ENCODE peak calls at places on chromosomes 11 and 22, in nine cellular contexts. Z is colonic mucosa, Y is GM13976, N is GM06990, A is BJ, O is WTC11, P is type B pancreatic cell, I is HepG2, R is endothelial cell. B is an unnamed sample.

GRCh38 chr22:40002935-40003715 is 8.4 kb downstream of the FAM83F start:
- DNase-seq in N (no peak), Y (no peak), I (no peak), A (no peak), Z (no peak), P (no peak), R (no peak), O (no peak), B (no peak)

GRCh38 chr11:116217006-116217405 is 555.8 kb downstream of the BUD13 start:
- DNase-seq in P (no peak), I (peak; percentile 34), R (peak; percentile 70), N (no peak), Y (no peak), Z (peak; percentile 49), O (peak; percentile 75), A (no peak), B (no peak)

GRCh38 chr22:20956258-20957117 is 10.6 kb upstream of the AIFM3 start:
- DNase-seq in Y (no peak), A (no peak), I (peak; percentile 53), Z (peak; percentile 89), O (peak; percentile 61), P (no peak), R (no peak), N (no peak), B (peak; percentile 23)

GRCh38 chr11:107468596-107468995 is 11.0 kb upstream of the CWF19L2 start:
- DNase-seq in Y (no peak), O (no peak), R (no peak), P (no peak), I (no peak), N (no peak), A (no peak), Z (no peak), B (no peak)

GRCh38 chr22:29873943-29874342 is 9.0 kb upstream of the MTMR3 start:
- DNase-seq in N (no peak), O (no peak), Z (no peak), R (no peak), P (no peak), A (no peak), I (no peak), Y (no peak), B (no peak)

GRCh38 chr11:26418391-26418790 is 86.5 kb downstream of the ANO3 start:
- DNase-seq in R (no peak), P (no peak), N (no peak), I (no peak), A (no peak), O (no peak), Y (no peak), Z (no peak), B (no peak)

GRCh38 chr11:23112987-23113886 is 253.0 kb upstream of the CCDC179 start:
- DNase-seq in N (no peak), R (peak; percentile 33), A (no peak), O (peak; percentile 21), I (peak; percentile 69), P (no peak), Z (peak; percentile 87), Y (peak; percentile 30), B (peak; percentile 31)

GRCh38 chr11:35061516-35062440 is 77.2 kb upstream of the CD44 start:
- DNase-seq in I (no peak), A (no peak), Z (no peak), O (no peak), R (no peak), N (no peak), P (no peak), Y (no peak), B (no peak)

GRCh38 chr22:27720860-27721259 is 80.7 kb downstream of the MN1 start:
- DNase-seq in I (no peak), A (no peak), Z (no peak), O (no peak), P (no peak), R (no peak), Y (no peak), N (no peak), B (no peak)

GRCh38 chr11:86919557-86920210 is 35.5 kb downstream of the FZD4 start:
- DNase-seq in I (peak; percentile 43), O (peak; percentile 15), N (no peak), Y (peak; percentile 45), R (peak; percentile 34), A (no peak), P (no peak), Z (no peak), B (peak; percentile 55)

GRCh38 chr22:40325315-40325714 is 21.0 kb upstream of the ADSL start:
- DNase-seq in A (no peak), I (no peak), R (no peak), N (no peak), Y (no peak), Z (no peak), O (no peak), P (no peak), B (peak; percentile 61)

GRCh38 chr22:18085188-18085587 is 7.4 kb downstream of the PEX26 start:
- DNase-seq in Z (peak; percentile 77), A (no peak), N (no peak), O (no peak), I (no peak), Y (no peak), R (no peak), P (no peak), B (no peak)

GRCh38 chr11:26896716-26897115 is 97.2 kb upstream of the FIBIN start:
- DNase-seq in Y (no peak), A (peak; percentile 49), N (no peak), I (no peak), R (no peak), P (no peak), Z (no peak), O (no peak), B (no peak)

GRCh38 chr22:34390400-34390799 is 470.1 kb upstream of the LARGE1 start:
- DNase-seq in R (no peak), P (no peak), Z (no peak), N (no peak), O (peak; percentile 14), I (no peak), Y (no peak), A (no peak), B (no peak)

GRCh38 chr11:20443596-20443995 is 56.1 kb downstream of the PRMT3 start:
- DNase-seq in I (peak; percentile 5), A (no peak), Y (no peak), Z (no peak), N (no peak), R (no peak), O (no peak), P (no peak), B (no peak)

DNA sequence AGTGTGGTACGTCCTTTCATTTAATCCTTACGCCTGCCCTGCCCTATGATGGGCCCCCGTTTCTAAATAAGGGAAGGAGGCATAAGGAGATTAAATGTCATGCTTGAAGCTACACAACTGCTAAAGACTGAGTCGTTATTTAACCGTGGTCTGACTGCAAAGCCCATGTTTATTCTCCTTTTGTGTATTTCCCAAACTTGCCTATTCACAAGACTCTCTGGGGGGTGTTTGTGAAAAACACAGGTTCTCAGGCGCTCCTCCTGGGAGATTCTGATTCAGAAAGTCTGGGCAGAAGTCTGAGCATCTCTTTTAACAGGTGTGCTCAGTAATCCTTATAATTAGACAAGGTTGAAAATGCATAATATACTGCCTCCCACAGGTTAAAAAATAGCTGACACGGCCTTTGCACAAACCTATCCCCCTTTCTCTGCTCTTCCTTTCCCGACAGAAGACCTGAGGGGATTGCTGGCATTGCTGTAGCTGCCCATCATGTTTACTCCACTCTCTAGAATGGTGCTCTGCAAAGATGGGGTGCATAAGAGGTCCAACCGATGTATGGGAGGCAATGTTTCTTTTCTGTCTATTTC is 56.4 kb upstream of the ZBTB44 start:
- DNase-seq in R (no peak), N (no peak), P (peak; percentile 7), O (no peak), Y (peak; percentile 40), A (no peak), Z (no peak), I (no peak), B (peak; percentile 38)
- TF ChIP-seq CTCF in R (no peak), N (peak; percentile 15), P (no peak), O (no peak), Y (peak; percentile 6), A (no peak), Z (no peak), I (peak; percentile 40), B (peak; percentile 32)

GRCh38 chr11:108887436-108888238 is 222.8 kb downstream of the DDX10 start:
- DNase-seq in R (no peak), P (no peak), Y (no peak), A (peak; percentile 53), N (no peak), I (no peak), O (no peak), Z (no peak), B (no peak)

GRCh38 chr11:108891143-108891542 is 226.3 kb downstream of the DDX10 start:
- DNase-seq in P (no peak), Z (no peak), O (no peak), N (no peak), A (no peak), Y (no peak), I (no peak), R (no peak), B (no peak)

GRCh38 chr11:108895579-108896480 is 231.0 kb downstream of the DDX10 start:
- DNase-seq in I (peak; percentile 16), Y (no peak), N (peak; percentile 5), R (no peak), Z (no peak), O (no peak), P (no peak), A (no peak), B (no peak)

GRCh38 chr11:108890482-108891092 is 225.7 kb downstream of the DDX10 start:
- DNase-seq in I (no peak), R (no peak), Y (no peak), N (no peak), P (no peak), O (no peak), A (no peak), Z (no peak), B (no peak)

DNA sequence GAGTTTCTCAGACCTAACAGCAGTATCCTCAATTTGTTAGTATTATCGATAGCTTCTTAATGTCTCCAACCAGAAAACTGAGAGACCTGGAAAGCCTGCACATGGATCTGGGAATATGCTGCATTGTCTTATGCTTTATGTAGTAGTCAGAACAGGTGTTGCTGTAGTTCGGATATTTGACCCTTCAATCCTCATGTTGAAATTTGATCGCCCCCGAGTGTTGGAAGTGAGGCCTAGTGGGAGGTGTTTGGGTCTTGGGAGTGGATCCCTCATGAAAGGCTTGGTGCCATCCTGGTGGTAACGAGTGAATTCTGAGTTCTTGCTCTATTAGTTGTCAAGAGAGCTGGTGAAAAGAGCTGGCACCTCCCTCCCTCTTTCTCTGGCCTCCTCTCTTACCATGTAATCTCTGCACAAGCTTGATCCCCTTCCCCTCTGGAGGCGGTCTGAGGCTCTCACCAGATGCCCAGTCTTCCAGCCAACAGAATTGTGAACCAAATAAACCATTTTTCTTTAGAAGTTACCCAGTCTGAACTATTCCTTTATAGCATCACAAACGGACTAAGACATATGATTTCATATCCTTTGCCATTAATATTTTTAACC is 227.1 kb downstream of the DDX10 start:
- DNase-seq in R (no peak), O (no peak), A (no peak), N (no peak), Y (no peak), Z (no peak), P (no peak), I (no peak), B (no peak)
- TF ChIP-seq CTCF in R (no peak), O (no peak), A (no peak), N (no peak), Y (no peak), Z (no peak), P (no peak), I (no peak), B (no peak)

GRCh38 chr11:75516140-75516539 is 9.6 kb downstream of the GDPD5 start:
- DNase-seq in I (no peak), O (no peak), R (no peak), A (no peak), Z (no peak), Y (no peak), P (no peak), N (no peak), B (no peak)
- TF ChIP-seq CTCF in I (no peak), O (no peak), R (no peak), A (no peak), Z (no peak), Y (no peak), P (no peak), N (no peak), B (no peak)

GRCh38 chr22:38570841-38571364 is 920 bp upstream of the DMC1 start:
- DNase-seq in P (no peak), R (peak; percentile 15), I (no peak), A (no peak), O (peak; percentile 48), N (no peak), Y (peak; percentile 29), Z (peak; percentile 48), B (peak; percentile 26)
- TF ChIP-seq CTCF in P (no peak), R (no peak), I (peak; percentile 39), A (peak; percentile 30), O (no peak), N (peak; percentile 30), Y (peak; percentile 20), Z (no peak), B (peak; percentile 6)

B was measured in GM13977.